ENCODE peak calls at places on chromosomes 2 and 18, in four cellular contexts. D is WTC11; H is activated naive CD4-positive, alpha-beta T cell; J is NCI-H2029. W is an unnamed sample.

GRCh38 chr2:238352361-238352760 is 32.0 kb downstream of the TRAF3IP1 start:
- DNase-seq in D (no peak), H (no peak), J (no peak), W (no peak)

GRCh38 chr18:76972241-76972640 is 149.9 kb downstream of the ZNF236 start:
- DNase-seq in D (no peak), H (no peak), J (no peak), W (no peak)

GRCh38 chr2:168766600-168766999 is 35.8 kb upstream of the NOSTRIN start:
- DNase-seq in D (no peak), H (no peak), J (no peak), W (no peak)

GRCh38 chr2:187091664-187092063 is 242.7 kb upstream of the ZSWIM2 start:
- DNase-seq in D (no peak), H (no peak), J (no peak), W (no peak)

GRCh38 chr2:46451131-46451711 is 28.1 kb upstream of the TMEM247 start:
- DNase-seq in D (no peak), H (no peak), J (no peak), W (no peak)

GRCh38 chr18:58668897-58669296 is 2.4 kb upstream of the MALT1 start:
- DNase-seq in D (no peak), H (no peak), J (no peak), W (no peak)

GRCh38 chr2:237706257-237706656 is 78.9 kb downstream of the LRRFIP1 start:
- DNase-seq in D (no peak), H (no peak), J (no peak), W (no peak)

GRCh38 chr2:146540271-146540932 is 1304.4 kb upstream of the ACVR2A start:
- DNase-seq in D (peak), H (no peak), J (no peak), W (no peak)

GRCh38 chr18:44732604-44733003 is 51.9 kb downstream of the SETBP1 start:
- DNase-seq in D (no peak), H (no peak), J (peak), W (no peak)

GRCh38 chr2:170408461-170409163 is 230.7 kb downstream of the MYO3B start:
- DNase-seq in D (peak), H (no peak), J (no peak), W (peak)

GRCh38 chr2:169513926-169514325 is 4.4 kb downstream of the KLHL41 start:
- DNase-seq in D (no peak), H (no peak), J (no peak), W (no peak)

GRCh38 chr2:32360416-32360815 is 3.6 kb downstream of the BIRC6 start:
- DNase-seq in D (no peak), H (no peak), J (no peak), W (no peak)

GRCh38 chr2:181430406-181431199 is 26.6 kb upstream of the ITGA4 start:
- DNase-seq in D (no peak), H (no peak), J (no peak), W (peak)

GRCh38 chr2:207148025-207148424 is 17.7 kb downstream of the KLF7 start:
- DNase-seq in D (no peak), H (no peak), J (no peak), W (no peak)

GRCh38 chr2:39176997-39177396 is 56.1 kb upstream of the SOS1 start:
- DNase-seq in D (no peak), H (no peak), J (no peak), W (no peak)

GRCh38 chr2:177314194-177314593 is 49.7 kb upstream of the NFE2L2 start:
- DNase-seq in D (no peak), H (no peak), J (no peak), W (no peak)

GRCh38 chr2:239035361-239035814 is 187.5 kb downstream of the TWIST2 start:
- DNase-seq in D (peak), H (peak), J (no peak), W (peak)

GRCh38 chr2:190863946-190864345 is 16.7 kb upstream of the GLS start:
- DNase-seq in D (no peak), H (no peak), J (peak), W (no peak)

GRCh38 chr2:28378679-28379392 is 13.8 kb upstream of the FOSL2 start:
- DNase-seq in D (no peak), H (no peak), J (no peak), W (no peak)

GRCh38 chr18:56982756-56983155 is 164.1 kb upstream of the BOD1L2 start:
- DNase-seq in D (no peak), H (no peak), J (no peak), W (peak)

GRCh38 chr2:203532957-203533695 is 2.0 kb downstream of the RAPH1 start:
- DNase-seq in D (no peak), H (no peak), J (no peak), W (no peak)

GRCh38 chr18:26133652-26134051 is at the start of gene PSMA8:
- DNase-seq in D (peak), H (peak), J (no peak), W (no peak)

GRCh38 chr18:47418746-47419145 is 167.3 kb upstream of the SKOR2 start:
- DNase-seq in D (no peak), H (no peak), J (no peak), W (no peak)

W was measured in OCI-LY7.